ENCODE peak calls at places on chromosomes 13 and 19, in eight cellular contexts. One of them, this sample, is unnamed.
A peak's percentile ranks its signal among the peaks of the same experiment; 100 is the strongest.

GRCh38 chr13:110471156-110471832 is 90.2 kb downstream of the RAB20 start:
- DNase-seq in neural progenitor cell: no peak
- DNase-seq in NT2/D1: no peak
- DNase-seq in fibroblast of mammary gland: no peak
- DNase-seq in Kasumi-1: peak; percentile 14
- DNase-seq in stimulated activated CD4-positive, alpha-beta T cell treated with anti-CD3 and anti-CD28 coated beads, Interleukin-4, amount 100 ng/mL, for 1 hour: no peak
- DNase-seq in hypothalamus: no peak
- DNase-seq in naive thymus-derived CD8-positive, alpha-beta T cell: no peak
- DNase-seq in this sample: no peak

GRCh38 chr13:95296326-95296939 is 4.8 kb downstream of the ABCC4 start:
- DNase-seq in neural progenitor cell: peak; percentile 65
- DNase-seq in NT2/D1: peak; percentile 28
- DNase-seq in fibroblast of mammary gland: no peak
- DNase-seq in Kasumi-1: peak; percentile 7
- DNase-seq in stimulated activated CD4-positive, alpha-beta T cell treated with anti-CD3 and anti-CD28 coated beads, Interleukin-4, amount 100 ng/mL, for 1 hour: peak; percentile 11
- DNase-seq in hypothalamus: no peak
- DNase-seq in naive thymus-derived CD8-positive, alpha-beta T cell: no peak
- DNase-seq in this sample: peak; percentile 67

GRCh38 chr13:93505104-93505952 is 278.7 kb downstream of the GPC6 start:
- DNase-seq in neural progenitor cell: no peak
- DNase-seq in NT2/D1: no peak
- DNase-seq in fibroblast of mammary gland: no peak
- DNase-seq in Kasumi-1: no peak
- DNase-seq in stimulated activated CD4-positive, alpha-beta T cell treated with anti-CD3 and anti-CD28 coated beads, Interleukin-4, amount 100 ng/mL, for 1 hour: no peak
- DNase-seq in hypothalamus: no peak
- DNase-seq in naive thymus-derived CD8-positive, alpha-beta T cell: no peak
- DNase-seq in this sample: no peak

GRCh38 chr13:86567119-86567518 is 767.9 kb upstream of the SLITRK6 start:
- DNase-seq in neural progenitor cell: peak; percentile 36
- DNase-seq in NT2/D1: no peak
- DNase-seq in fibroblast of mammary gland: no peak
- DNase-seq in Kasumi-1: no peak
- DNase-seq in stimulated activated CD4-positive, alpha-beta T cell treated with anti-CD3 and anti-CD28 coated beads, Interleukin-4, amount 100 ng/mL, for 1 hour: no peak
- DNase-seq in hypothalamus: no peak
- DNase-seq in naive thymus-derived CD8-positive, alpha-beta T cell: no peak
- DNase-seq in this sample: peak; percentile 9

GRCh38 chr19:28605501-28606268 is 607.3 kb downstream of the UQCRFS1 start:
- DNase-seq in neural progenitor cell: no peak
- DNase-seq in NT2/D1: no peak
- DNase-seq in fibroblast of mammary gland: no peak
- DNase-seq in Kasumi-1: no peak
- DNase-seq in stimulated activated CD4-positive, alpha-beta T cell treated with anti-CD3 and anti-CD28 coated beads, Interleukin-4, amount 100 ng/mL, for 1 hour: no peak
- DNase-seq in hypothalamus: no peak
- DNase-seq in naive thymus-derived CD8-positive, alpha-beta T cell: no peak
- DNase-seq in this sample: peak; percentile 90

GRCh38 chr13:97202761-97203160 is 19.4 kb upstream of the MBNL2 start:
- DNase-seq in neural progenitor cell: no peak
- DNase-seq in NT2/D1: no peak
- DNase-seq in fibroblast of mammary gland: no peak
- DNase-seq in Kasumi-1: no peak
- DNase-seq in stimulated activated CD4-positive, alpha-beta T cell treated with anti-CD3 and anti-CD28 coated beads, Interleukin-4, amount 100 ng/mL, for 1 hour: no peak
- DNase-seq in hypothalamus: no peak
- DNase-seq in naive thymus-derived CD8-positive, alpha-beta T cell: no peak
- DNase-seq in this sample: peak; percentile 43

GRCh38 chr13:70893832-70894231 is 785.6 kb upstream of the KLHL1 start:
- DNase-seq in neural progenitor cell: peak; percentile 27
- DNase-seq in NT2/D1: peak; percentile 42
- DNase-seq in fibroblast of mammary gland: no peak
- DNase-seq in Kasumi-1: peak; percentile 14
- DNase-seq in stimulated activated CD4-positive, alpha-beta T cell treated with anti-CD3 and anti-CD28 coated beads, Interleukin-4, amount 100 ng/mL, for 1 hour: no peak
- DNase-seq in hypothalamus: no peak
- DNase-seq in naive thymus-derived CD8-positive, alpha-beta T cell: no peak
- DNase-seq in this sample: peak; percentile 86

GRCh38 chr13:61423879-61424278 is 8.2 kb upstream of the PCDH20 start:
- DNase-seq in neural progenitor cell: no peak
- DNase-seq in NT2/D1: no peak
- DNase-seq in fibroblast of mammary gland: no peak
- DNase-seq in Kasumi-1: no peak
- DNase-seq in stimulated activated CD4-positive, alpha-beta T cell treated with anti-CD3 and anti-CD28 coated beads, Interleukin-4, amount 100 ng/mL, for 1 hour: no peak
- DNase-seq in hypothalamus: no peak
- DNase-seq in naive thymus-derived CD8-positive, alpha-beta T cell: no peak
- DNase-seq in this sample: no peak

GRCh38 chr19:7869453-7869909 is 4.7 kb downstream of the PRR36 start:
- DNase-seq in neural progenitor cell: peak; percentile 72
- DNase-seq in NT2/D1: peak; percentile 51
- DNase-seq in fibroblast of mammary gland: no peak
- DNase-seq in Kasumi-1: peak; percentile 24
- DNase-seq in stimulated activated CD4-positive, alpha-beta T cell treated with anti-CD3 and anti-CD28 coated beads, Interleukin-4, amount 100 ng/mL, for 1 hour: peak; percentile 81
- DNase-seq in hypothalamus: peak; percentile 50
- DNase-seq in naive thymus-derived CD8-positive, alpha-beta T cell: peak; percentile 89
- DNase-seq in this sample: peak; percentile 93

GRCh38 chr13:45792827-45793303 is 58.7 kb downstream of the SIAH3 start:
- DNase-seq in neural progenitor cell: no peak
- DNase-seq in NT2/D1: no peak
- DNase-seq in fibroblast of mammary gland: no peak
- DNase-seq in Kasumi-1: no peak
- DNase-seq in stimulated activated CD4-positive, alpha-beta T cell treated with anti-CD3 and anti-CD28 coated beads, Interleukin-4, amount 100 ng/mL, for 1 hour: no peak
- DNase-seq in hypothalamus: no peak
- DNase-seq in naive thymus-derived CD8-positive, alpha-beta T cell: no peak
- DNase-seq in this sample: no peak

GRCh38 chr19:40445945-40446784 is 2.0 kb upstream of the SERTAD3 start:
- DNase-seq in neural progenitor cell: peak; percentile 78
- DNase-seq in NT2/D1: no peak
- DNase-seq in fibroblast of mammary gland: peak; percentile 28
- DNase-seq in Kasumi-1: no peak
- DNase-seq in stimulated activated CD4-positive, alpha-beta T cell treated with anti-CD3 and anti-CD28 coated beads, Interleukin-4, amount 100 ng/mL, for 1 hour: no peak
- DNase-seq in hypothalamus: no peak
- DNase-seq in naive thymus-derived CD8-positive, alpha-beta T cell: no peak
- DNase-seq in this sample: peak; percentile 72

GRCh38 chr13:33123066-33123940 is 107.1 kb downstream of the KL start:
- DNase-seq in neural progenitor cell: no peak
- DNase-seq in NT2/D1: no peak
- DNase-seq in fibroblast of mammary gland: no peak
- DNase-seq in Kasumi-1: no peak
- DNase-seq in stimulated activated CD4-positive, alpha-beta T cell treated with anti-CD3 and anti-CD28 coated beads, Interleukin-4, amount 100 ng/mL, for 1 hour: no peak
- DNase-seq in hypothalamus: no peak
- DNase-seq in naive thymus-derived CD8-positive, alpha-beta T cell: no peak
- DNase-seq in this sample: peak; percentile 25

GRCh38 chr19:4444765-4445741 is 12.5 kb downstream of the UBXN6 start:
- DNase-seq in neural progenitor cell: no peak
- DNase-seq in NT2/D1: no peak
- DNase-seq in fibroblast of mammary gland: peak; percentile 43
- DNase-seq in Kasumi-1: peak; percentile 8
- DNase-seq in stimulated activated CD4-positive, alpha-beta T cell treated with anti-CD3 and anti-CD28 coated beads, Interleukin-4, amount 100 ng/mL, for 1 hour: no peak
- DNase-seq in hypothalamus: no peak
- DNase-seq in naive thymus-derived CD8-positive, alpha-beta T cell: peak; percentile 55
- DNase-seq in this sample: no peak

GRCh38 chr19:10112895-10113591 is 1.6 kb downstream of the P2RY11 start:
- DNase-seq in neural progenitor cell: peak; percentile 62
- DNase-seq in NT2/D1: no peak
- DNase-seq in fibroblast of mammary gland: peak; percentile 50
- DNase-seq in Kasumi-1: peak; percentile 61
- DNase-seq in stimulated activated CD4-positive, alpha-beta T cell treated with anti-CD3 and anti-CD28 coated beads, Interleukin-4, amount 100 ng/mL, for 1 hour: peak; percentile 77
- DNase-seq in hypothalamus: peak; percentile 1
- DNase-seq in naive thymus-derived CD8-positive, alpha-beta T cell: peak; percentile 78
- DNase-seq in this sample: peak; percentile 67

GRCh38 chr13:100887729-100888151 is 213.1 kb upstream of the TMTC4 start:
- DNase-seq in neural progenitor cell: no peak
- DNase-seq in NT2/D1: no peak
- DNase-seq in fibroblast of mammary gland: peak; percentile 91
- DNase-seq in Kasumi-1: no peak
- DNase-seq in stimulated activated CD4-positive, alpha-beta T cell treated with anti-CD3 and anti-CD28 coated beads, Interleukin-4, amount 100 ng/mL, for 1 hour: no peak
- DNase-seq in hypothalamus: no peak
- DNase-seq in naive thymus-derived CD8-positive, alpha-beta T cell: no peak
- DNase-seq in this sample: no peak

GRCh38 chr13:96481482-96481881 is 391.6 kb downstream of the HS6ST3 start:
- DNase-seq in neural progenitor cell: no peak
- DNase-seq in NT2/D1: no peak
- DNase-seq in fibroblast of mammary gland: no peak
- DNase-seq in Kasumi-1: no peak
- DNase-seq in stimulated activated CD4-positive, alpha-beta T cell treated with anti-CD3 and anti-CD28 coated beads, Interleukin-4, amount 100 ng/mL, for 1 hour: no peak
- DNase-seq in hypothalamus: no peak
- DNase-seq in naive thymus-derived CD8-positive, alpha-beta T cell: no peak
- DNase-seq in this sample: no peak

GRCh38 chr13:47112205-47112896 is 215.5 kb upstream of the HTR2A start:
- DNase-seq in neural progenitor cell: peak; percentile 65
- DNase-seq in NT2/D1: peak; percentile 59
- DNase-seq in fibroblast of mammary gland: peak; percentile 38
- DNase-seq in Kasumi-1: no peak
- DNase-seq in stimulated activated CD4-positive, alpha-beta T cell treated with anti-CD3 and anti-CD28 coated beads, Interleukin-4, amount 100 ng/mL, for 1 hour: no peak
- DNase-seq in hypothalamus: no peak
- DNase-seq in naive thymus-derived CD8-positive, alpha-beta T cell: no peak
- DNase-seq in this sample: no peak

GRCh38 chr13:80524447-80525215 is 183.7 kb upstream of the SPRY2 start:
- DNase-seq in neural progenitor cell: no peak
- DNase-seq in NT2/D1: no peak
- DNase-seq in fibroblast of mammary gland: peak; percentile 63
- DNase-seq in Kasumi-1: no peak
- DNase-seq in stimulated activated CD4-positive, alpha-beta T cell treated with anti-CD3 and anti-CD28 coated beads, Interleukin-4, amount 100 ng/mL, for 1 hour: no peak
- DNase-seq in hypothalamus: no peak
- DNase-seq in naive thymus-derived CD8-positive, alpha-beta T cell: no peak
- DNase-seq in this sample: no peak

GRCh38 chr19:14158276-14159023 is 22.1 kb upstream of the ASF1B start:
- DNase-seq in neural progenitor cell: no peak
- DNase-seq in NT2/D1: no peak
- DNase-seq in fibroblast of mammary gland: no peak
- DNase-seq in Kasumi-1: no peak
- DNase-seq in stimulated activated CD4-positive, alpha-beta T cell treated with anti-CD3 and anti-CD28 coated beads, Interleukin-4, amount 100 ng/mL, for 1 hour: no peak
- DNase-seq in hypothalamus: no peak
- DNase-seq in naive thymus-derived CD8-positive, alpha-beta T cell: no peak
- DNase-seq in this sample: no peak

GRCh38 chr13:110310541-110311491 is 3.7 kb downstream of the COL4A2 start:
- DNase-seq in neural progenitor cell: no peak
- DNase-seq in NT2/D1: no peak
- DNase-seq in fibroblast of mammary gland: no peak
- DNase-seq in Kasumi-1: no peak
- DNase-seq in stimulated activated CD4-positive, alpha-beta T cell treated with anti-CD3 and anti-CD28 coated beads, Interleukin-4, amount 100 ng/mL, for 1 hour: no peak
- DNase-seq in hypothalamus: no peak
- DNase-seq in naive thymus-derived CD8-positive, alpha-beta T cell: no peak
- DNase-seq in this sample: no peak

GRCh38 chr19:6057651-6058365 is 52.5 kb downstream of the RFX2 start:
- DNase-seq in neural progenitor cell: no peak
- DNase-seq in NT2/D1: no peak
- DNase-seq in fibroblast of mammary gland: no peak
- DNase-seq in Kasumi-1: no peak
- DNase-seq in stimulated activated CD4-positive, alpha-beta T cell treated with anti-CD3 and anti-CD28 coated beads, Interleukin-4, amount 100 ng/mL, for 1 hour: no peak
- DNase-seq in hypothalamus: no peak
- DNase-seq in naive thymus-derived CD8-positive, alpha-beta T cell: no peak
- DNase-seq in this sample: no peak

GRCh38 chr19:13037161-13037560 is 41.9 kb downstream of the NFIX start:
- DNase-seq in neural progenitor cell: no peak
- DNase-seq in NT2/D1: no peak
- DNase-seq in fibroblast of mammary gland: peak; percentile 83
- DNase-seq in Kasumi-1: no peak
- DNase-seq in stimulated activated CD4-positive, alpha-beta T cell treated with anti-CD3 and anti-CD28 coated beads, Interleukin-4, amount 100 ng/mL, for 1 hour: no peak
- DNase-seq in hypothalamus: no peak
- DNase-seq in naive thymus-derived CD8-positive, alpha-beta T cell: no peak
- DNase-seq in this sample: no peak

GRCh38 chr19:42850981-42851717 is 28.4 kb downstream of the PSG1 start:
- DNase-seq in neural progenitor cell: no peak
- DNase-seq in NT2/D1: no peak
- DNase-seq in fibroblast of mammary gland: peak; percentile 95
- DNase-seq in Kasumi-1: no peak
- DNase-seq in stimulated activated CD4-positive, alpha-beta T cell treated with anti-CD3 and anti-CD28 coated beads, Interleukin-4, amount 100 ng/mL, for 1 hour: no peak
- DNase-seq in hypothalamus: no peak
- DNase-seq in naive thymus-derived CD8-positive, alpha-beta T cell: no peak
- DNase-seq in this sample: no peak

GRCh38 chr19:3803986-3804385 is 17.8 kb upstream of the MATK start:
- DNase-seq in neural progenitor cell: no peak
- DNase-seq in NT2/D1: no peak
- DNase-seq in fibroblast of mammary gland: no peak
- DNase-seq in Kasumi-1: no peak
- DNase-seq in stimulated activated CD4-positive, alpha-beta T cell treated with anti-CD3 and anti-CD28 coated beads, Interleukin-4, amount 100 ng/mL, for 1 hour: no peak
- DNase-seq in hypothalamus: no peak
- DNase-seq in naive thymus-derived CD8-positive, alpha-beta T cell: no peak
- DNase-seq in this sample: no peak

GRCh38 chr19:31818740-31819228 is 469.5 kb upstream of the TSHZ3 start:
- DNase-seq in neural progenitor cell: no peak
- DNase-seq in NT2/D1: no peak
- DNase-seq in fibroblast of mammary gland: no peak
- DNase-seq in Kasumi-1: no peak
- DNase-seq in stimulated activated CD4-positive, alpha-beta T cell treated with anti-CD3 and anti-CD28 coated beads, Interleukin-4, amount 100 ng/mL, for 1 hour: no peak
- DNase-seq in hypothalamus: no peak
- DNase-seq in naive thymus-derived CD8-positive, alpha-beta T cell: no peak
- DNase-seq in this sample: no peak

GRCh38 chr19:41577833-41578232 is 1.9 kb downstream of the CEACAM21 start:
- DNase-seq in neural progenitor cell: no peak
- DNase-seq in NT2/D1: no peak
- DNase-seq in fibroblast of mammary gland: no peak
- DNase-seq in Kasumi-1: no peak
- DNase-seq in stimulated activated CD4-positive, alpha-beta T cell treated with anti-CD3 and anti-CD28 coated beads, Interleukin-4, amount 100 ng/mL, for 1 hour: no peak
- DNase-seq in hypothalamus: no peak
- DNase-seq in naive thymus-derived CD8-positive, alpha-beta T cell: no peak
- DNase-seq in this sample: no peak

GRCh38 chr13:34816543-34816942 is 125.5 kb upstream of the NBEA start:
- DNase-seq in neural progenitor cell: no peak
- DNase-seq in NT2/D1: no peak
- DNase-seq in fibroblast of mammary gland: no peak
- DNase-seq in Kasumi-1: no peak
- DNase-seq in stimulated activated CD4-positive, alpha-beta T cell treated with anti-CD3 and anti-CD28 coated beads, Interleukin-4, amount 100 ng/mL, for 1 hour: no peak
- DNase-seq in hypothalamus: no peak
- DNase-seq in naive thymus-derived CD8-positive, alpha-beta T cell: no peak
- DNase-seq in this sample: no peak